ENCODE peak calls at places on chromosomes 3 and 15, in nine cellular contexts. One of them, this sample, is unnamed.

GRCh38 chr3:126346466-126346865 is 10.7 kb downstream of the KLF15 start:
- DNase-seq in EL: no peak
- DNase-seq in tibial artery: peak
- DNase-seq in activated CD4-positive, alpha-beta T cell treated with anti-CD3 and anti-CD28 coated beads, Interleukin-2, amount 10 ng/mL, durations not matched to agents 7 days and 5 days: no peak
- DNase-seq in osteocyte: no peak
- DNase-seq in left cardiac atrium: no peak
- DNase-seq in choroid plexus epithelial cell: no peak
- DNase-seq in fibroblast of the aortic adventitia: no peak
- DNase-seq in T47D: no peak
- DNase-seq in this sample: no peak

GRCh38 chr3:174505266-174505665 is 353.9 kb upstream of the NAALADL2 start:
- DNase-seq in EL: no peak
- DNase-seq in tibial artery: no peak
- DNase-seq in activated CD4-positive, alpha-beta T cell treated with anti-CD3 and anti-CD28 coated beads, Interleukin-2, amount 10 ng/mL, durations not matched to agents 7 days and 5 days: no peak
- DNase-seq in osteocyte: no peak
- DNase-seq in left cardiac atrium: no peak
- DNase-seq in choroid plexus epithelial cell: no peak
- DNase-seq in fibroblast of the aortic adventitia: no peak
- DNase-seq in T47D: no peak
- DNase-seq in this sample: no peak

GRCh38 chr3:53239800-53240199 is 16.0 kb downstream of the TKT start:
- DNase-seq in EL: no peak
- DNase-seq in tibial artery: no peak
- DNase-seq in activated CD4-positive, alpha-beta T cell treated with anti-CD3 and anti-CD28 coated beads, Interleukin-2, amount 10 ng/mL, durations not matched to agents 7 days and 5 days: no peak
- DNase-seq in osteocyte: no peak
- DNase-seq in left cardiac atrium: no peak
- DNase-seq in choroid plexus epithelial cell: no peak
- DNase-seq in fibroblast of the aortic adventitia: no peak
- DNase-seq in T47D: no peak
- DNase-seq in this sample: no peak

GRCh38 chr3:78875431-78875830 is 892.4 kb downstream of the ROBO1 start:
- DNase-seq in EL: no peak
- DNase-seq in tibial artery: no peak
- DNase-seq in activated CD4-positive, alpha-beta T cell treated with anti-CD3 and anti-CD28 coated beads, Interleukin-2, amount 10 ng/mL, durations not matched to agents 7 days and 5 days: no peak
- DNase-seq in osteocyte: no peak
- DNase-seq in left cardiac atrium: no peak
- DNase-seq in choroid plexus epithelial cell: no peak
- DNase-seq in fibroblast of the aortic adventitia: no peak
- DNase-seq in T47D: no peak
- DNase-seq in this sample: no peak

GRCh38 chr15:41180206-41180789 is 50.3 kb downstream of the EXD1 start:
- DNase-seq in EL: peak
- DNase-seq in tibial artery: no peak
- DNase-seq in activated CD4-positive, alpha-beta T cell treated with anti-CD3 and anti-CD28 coated beads, Interleukin-2, amount 10 ng/mL, durations not matched to agents 7 days and 5 days: no peak
- DNase-seq in osteocyte: no peak
- DNase-seq in left cardiac atrium: no peak
- DNase-seq in choroid plexus epithelial cell: no peak
- DNase-seq in fibroblast of the aortic adventitia: peak
- DNase-seq in T47D: no peak
- DNase-seq in this sample: no peak

GRCh38 chr3:164752814-164753213 is 325.5 kb downstream of the SI start:
- DNase-seq in EL: no peak
- DNase-seq in tibial artery: no peak
- DNase-seq in activated CD4-positive, alpha-beta T cell treated with anti-CD3 and anti-CD28 coated beads, Interleukin-2, amount 10 ng/mL, durations not matched to agents 7 days and 5 days: no peak
- DNase-seq in osteocyte: no peak
- DNase-seq in left cardiac atrium: no peak
- DNase-seq in choroid plexus epithelial cell: no peak
- DNase-seq in fibroblast of the aortic adventitia: no peak
- DNase-seq in T47D: peak
- DNase-seq in this sample: no peak

GRCh38 chr15:38012894-38013293 is 78.5 kb downstream of the TMCO5A start:
- DNase-seq in EL: no peak
- DNase-seq in tibial artery: no peak
- DNase-seq in activated CD4-positive, alpha-beta T cell treated with anti-CD3 and anti-CD28 coated beads, Interleukin-2, amount 10 ng/mL, durations not matched to agents 7 days and 5 days: no peak
- DNase-seq in osteocyte: no peak
- DNase-seq in left cardiac atrium: no peak
- DNase-seq in choroid plexus epithelial cell: no peak
- DNase-seq in fibroblast of the aortic adventitia: no peak
- DNase-seq in T47D: peak
- DNase-seq in this sample: no peak

GRCh38 chr15:76059320-76060097 is at the start of gene TMEM266:
- DNase-seq in EL: peak
- DNase-seq in tibial artery: no peak
- DNase-seq in activated CD4-positive, alpha-beta T cell treated with anti-CD3 and anti-CD28 coated beads, Interleukin-2, amount 10 ng/mL, durations not matched to agents 7 days and 5 days: peak
- DNase-seq in osteocyte: no peak
- DNase-seq in left cardiac atrium: peak
- DNase-seq in choroid plexus epithelial cell: peak
- DNase-seq in fibroblast of the aortic adventitia: peak
- DNase-seq in T47D: peak
- DNase-seq in this sample: no peak

GRCh38 chr3:186640929-186641328 is 730 bp downstream of the FETUB start:
- DNase-seq in EL: no peak
- DNase-seq in tibial artery: no peak
- DNase-seq in activated CD4-positive, alpha-beta T cell treated with anti-CD3 and anti-CD28 coated beads, Interleukin-2, amount 10 ng/mL, durations not matched to agents 7 days and 5 days: no peak
- DNase-seq in osteocyte: no peak
- DNase-seq in left cardiac atrium: no peak
- DNase-seq in choroid plexus epithelial cell: no peak
- DNase-seq in fibroblast of the aortic adventitia: no peak
- DNase-seq in T47D: no peak
- DNase-seq in this sample: no peak

GRCh38 chr3:111906667-111907066 is 47.6 kb downstream of the PHLDB2 start:
- DNase-seq in EL: peak
- DNase-seq in tibial artery: no peak
- DNase-seq in activated CD4-positive, alpha-beta T cell treated with anti-CD3 and anti-CD28 coated beads, Interleukin-2, amount 10 ng/mL, durations not matched to agents 7 days and 5 days: no peak
- DNase-seq in osteocyte: no peak
- DNase-seq in left cardiac atrium: no peak
- DNase-seq in choroid plexus epithelial cell: peak
- DNase-seq in fibroblast of the aortic adventitia: no peak
- DNase-seq in T47D: no peak
- DNase-seq in this sample: no peak

GRCh38 chr3:13529196-13529975 is 19.5 kb upstream of the FBLN2 start:
- DNase-seq in EL: no peak
- DNase-seq in tibial artery: no peak
- DNase-seq in activated CD4-positive, alpha-beta T cell treated with anti-CD3 and anti-CD28 coated beads, Interleukin-2, amount 10 ng/mL, durations not matched to agents 7 days and 5 days: no peak
- DNase-seq in osteocyte: no peak
- DNase-seq in left cardiac atrium: no peak
- DNase-seq in choroid plexus epithelial cell: no peak
- DNase-seq in fibroblast of the aortic adventitia: no peak
- DNase-seq in T47D: no peak
- DNase-seq in this sample: no peak

GRCh38 chr15:66566963-66567531 is 1.2 kb upstream of the LCTL start:
- DNase-seq in EL: peak
- DNase-seq in tibial artery: no peak
- DNase-seq in activated CD4-positive, alpha-beta T cell treated with anti-CD3 and anti-CD28 coated beads, Interleukin-2, amount 10 ng/mL, durations not matched to agents 7 days and 5 days: peak
- DNase-seq in osteocyte: no peak
- DNase-seq in left cardiac atrium: peak
- DNase-seq in choroid plexus epithelial cell: peak
- DNase-seq in fibroblast of the aortic adventitia: peak
- DNase-seq in T47D: peak
- DNase-seq in this sample: no peak

GRCh38 chr15:48722764-48723661 is 77.5 kb upstream of the FBN1 start:
- DNase-seq in EL: peak
- DNase-seq in tibial artery: no peak
- DNase-seq in activated CD4-positive, alpha-beta T cell treated with anti-CD3 and anti-CD28 coated beads, Interleukin-2, amount 10 ng/mL, durations not matched to agents 7 days and 5 days: no peak
- DNase-seq in osteocyte: no peak
- DNase-seq in left cardiac atrium: no peak
- DNase-seq in choroid plexus epithelial cell: peak
- DNase-seq in fibroblast of the aortic adventitia: peak
- DNase-seq in T47D: no peak
- DNase-seq in this sample: no peak

GRCh38 chr3:69364354-69364753 is 21.5 kb downstream of the FRMD4B start:
- DNase-seq in EL: peak
- DNase-seq in tibial artery: no peak
- DNase-seq in activated CD4-positive, alpha-beta T cell treated with anti-CD3 and anti-CD28 coated beads, Interleukin-2, amount 10 ng/mL, durations not matched to agents 7 days and 5 days: no peak
- DNase-seq in osteocyte: no peak
- DNase-seq in left cardiac atrium: no peak
- DNase-seq in choroid plexus epithelial cell: no peak
- DNase-seq in fibroblast of the aortic adventitia: no peak
- DNase-seq in T47D: no peak
- DNase-seq in this sample: no peak

GRCh38 chr3:23264413-23264812 is 61.3 kb downstream of the UBE2E2 start:
- DNase-seq in EL: peak
- DNase-seq in tibial artery: no peak
- DNase-seq in activated CD4-positive, alpha-beta T cell treated with anti-CD3 and anti-CD28 coated beads, Interleukin-2, amount 10 ng/mL, durations not matched to agents 7 days and 5 days: no peak
- DNase-seq in osteocyte: no peak
- DNase-seq in left cardiac atrium: no peak
- DNase-seq in choroid plexus epithelial cell: peak
- DNase-seq in fibroblast of the aortic adventitia: peak
- DNase-seq in T47D: no peak
- DNase-seq in this sample: no peak

GRCh38 chr3:13347390-13347966 is 72.6 kb downstream of the NUP210 start:
- DNase-seq in EL: no peak
- DNase-seq in tibial artery: no peak
- DNase-seq in activated CD4-positive, alpha-beta T cell treated with anti-CD3 and anti-CD28 coated beads, Interleukin-2, amount 10 ng/mL, durations not matched to agents 7 days and 5 days: no peak
- DNase-seq in osteocyte: no peak
- DNase-seq in left cardiac atrium: no peak
- DNase-seq in choroid plexus epithelial cell: peak
- DNase-seq in fibroblast of the aortic adventitia: no peak
- DNase-seq in T47D: no peak
- DNase-seq in this sample: no peak

GRCh38 chr15:49313650-49314049 is 109.4 kb upstream of the FGF7 start:
- DNase-seq in EL: peak
- DNase-seq in tibial artery: no peak
- DNase-seq in activated CD4-positive, alpha-beta T cell treated with anti-CD3 and anti-CD28 coated beads, Interleukin-2, amount 10 ng/mL, durations not matched to agents 7 days and 5 days: no peak
- DNase-seq in osteocyte: no peak
- DNase-seq in left cardiac atrium: no peak
- DNase-seq in choroid plexus epithelial cell: peak
- DNase-seq in fibroblast of the aortic adventitia: peak
- DNase-seq in T47D: no peak
- DNase-seq in this sample: no peak

GRCh38 chr3:66483006-66483928 is 17.6 kb downstream of the LRIG1 start:
- DNase-seq in EL: no peak
- DNase-seq in tibial artery: peak
- DNase-seq in activated CD4-positive, alpha-beta T cell treated with anti-CD3 and anti-CD28 coated beads, Interleukin-2, amount 10 ng/mL, durations not matched to agents 7 days and 5 days: peak
- DNase-seq in osteocyte: no peak
- DNase-seq in left cardiac atrium: peak
- DNase-seq in choroid plexus epithelial cell: no peak
- DNase-seq in fibroblast of the aortic adventitia: peak
- DNase-seq in T47D: peak
- DNase-seq in this sample: peak

GRCh38 chr3:184200825-184201224 is 14.8 kb downstream of the ABCF3 start:
- DNase-seq in EL: no peak
- DNase-seq in tibial artery: no peak
- DNase-seq in activated CD4-positive, alpha-beta T cell treated with anti-CD3 and anti-CD28 coated beads, Interleukin-2, amount 10 ng/mL, durations not matched to agents 7 days and 5 days: no peak
- DNase-seq in osteocyte: no peak
- DNase-seq in left cardiac atrium: no peak
- DNase-seq in choroid plexus epithelial cell: no peak
- DNase-seq in fibroblast of the aortic adventitia: no peak
- DNase-seq in T47D: no peak
- DNase-seq in this sample: no peak

GRCh38 chr3:150135321-150135721 is 164.6 kb upstream of the PFN2 start:
- DNase-seq in EL: peak
- DNase-seq in tibial artery: no peak
- DNase-seq in activated CD4-positive, alpha-beta T cell treated with anti-CD3 and anti-CD28 coated beads, Interleukin-2, amount 10 ng/mL, durations not matched to agents 7 days and 5 days: no peak
- DNase-seq in osteocyte: no peak
- DNase-seq in left cardiac atrium: no peak
- DNase-seq in choroid plexus epithelial cell: peak
- DNase-seq in fibroblast of the aortic adventitia: peak
- DNase-seq in T47D: peak
- DNase-seq in this sample: no peak

GRCh38 chr3:172132721-172133311 is 93.4 kb downstream of the FNDC3B start:
- DNase-seq in EL: no peak
- DNase-seq in tibial artery: no peak
- DNase-seq in activated CD4-positive, alpha-beta T cell treated with anti-CD3 and anti-CD28 coated beads, Interleukin-2, amount 10 ng/mL, durations not matched to agents 7 days and 5 days: no peak
- DNase-seq in osteocyte: no peak
- DNase-seq in left cardiac atrium: no peak
- DNase-seq in choroid plexus epithelial cell: no peak
- DNase-seq in fibroblast of the aortic adventitia: no peak
- DNase-seq in T47D: peak
- DNase-seq in this sample: no peak

GRCh38 chr3:188407158-188407880 is 253.4 kb downstream of the LPP start:
- DNase-seq in EL: peak
- DNase-seq in tibial artery: no peak
- DNase-seq in activated CD4-positive, alpha-beta T cell treated with anti-CD3 and anti-CD28 coated beads, Interleukin-2, amount 10 ng/mL, durations not matched to agents 7 days and 5 days: no peak
- DNase-seq in osteocyte: no peak
- DNase-seq in left cardiac atrium: no peak
- DNase-seq in choroid plexus epithelial cell: no peak
- DNase-seq in fibroblast of the aortic adventitia: no peak
- DNase-seq in T47D: no peak
- DNase-seq in this sample: no peak

GRCh38 chr15:76338555-76339301 is 2.2 kb downstream of the ISL2 start:
- DNase-seq in EL: peak
- DNase-seq in tibial artery: no peak
- DNase-seq in activated CD4-positive, alpha-beta T cell treated with anti-CD3 and anti-CD28 coated beads, Interleukin-2, amount 10 ng/mL, durations not matched to agents 7 days and 5 days: no peak
- DNase-seq in osteocyte: peak
- DNase-seq in left cardiac atrium: no peak
- DNase-seq in choroid plexus epithelial cell: no peak
- DNase-seq in fibroblast of the aortic adventitia: no peak
- DNase-seq in T47D: no peak
- DNase-seq in this sample: no peak

GRCh38 chr3:186239321-186239720 is 122.7 kb downstream of the DGKG start:
- DNase-seq in EL: no peak
- DNase-seq in tibial artery: no peak
- DNase-seq in activated CD4-positive, alpha-beta T cell treated with anti-CD3 and anti-CD28 coated beads, Interleukin-2, amount 10 ng/mL, durations not matched to agents 7 days and 5 days: no peak
- DNase-seq in osteocyte: no peak
- DNase-seq in left cardiac atrium: no peak
- DNase-seq in choroid plexus epithelial cell: no peak
- DNase-seq in fibroblast of the aortic adventitia: no peak
- DNase-seq in T47D: peak
- DNase-seq in this sample: no peak

GRCh38 chr15:75237316-75237982 is 20.7 kb upstream of the GOLGA6C start:
- DNase-seq in EL: no peak
- DNase-seq in tibial artery: peak
- DNase-seq in activated CD4-positive, alpha-beta T cell treated with anti-CD3 and anti-CD28 coated beads, Interleukin-2, amount 10 ng/mL, durations not matched to agents 7 days and 5 days: no peak
- DNase-seq in osteocyte: no peak
- DNase-seq in left cardiac atrium: no peak
- DNase-seq in choroid plexus epithelial cell: no peak
- DNase-seq in fibroblast of the aortic adventitia: no peak
- DNase-seq in T47D: no peak
- DNase-seq in this sample: no peak

GRCh38 chr3:152019516-152019915 is 146.1 kb downstream of the SUCNR1 start:
- DNase-seq in EL: peak
- DNase-seq in tibial artery: no peak
- DNase-seq in activated CD4-positive, alpha-beta T cell treated with anti-CD3 and anti-CD28 coated beads, Interleukin-2, amount 10 ng/mL, durations not matched to agents 7 days and 5 days: no peak
- DNase-seq in osteocyte: no peak
- DNase-seq in left cardiac atrium: no peak
- DNase-seq in choroid plexus epithelial cell: peak
- DNase-seq in fibroblast of the aortic adventitia: no peak
- DNase-seq in T47D: no peak
- DNase-seq in this sample: no peak

GRCh38 chr3:130242850-130243569 is 102.5 kb upstream of the COL6A5 start:
- DNase-seq in EL: no peak
- DNase-seq in tibial artery: no peak
- DNase-seq in activated CD4-positive, alpha-beta T cell treated with anti-CD3 and anti-CD28 coated beads, Interleukin-2, amount 10 ng/mL, durations not matched to agents 7 days and 5 days: no peak
- DNase-seq in osteocyte: no peak
- DNase-seq in left cardiac atrium: no peak
- DNase-seq in choroid plexus epithelial cell: peak
- DNase-seq in fibroblast of the aortic adventitia: peak
- DNase-seq in T47D: peak
- DNase-seq in this sample: no peak

GRCh38 chr3:107117922-107118576 is 259.2 kb upstream of the CCDC54 start:
- DNase-seq in EL: peak
- DNase-seq in tibial artery: no peak
- DNase-seq in activated CD4-positive, alpha-beta T cell treated with anti-CD3 and anti-CD28 coated beads, Interleukin-2, amount 10 ng/mL, durations not matched to agents 7 days and 5 days: peak
- DNase-seq in osteocyte: no peak
- DNase-seq in left cardiac atrium: peak
- DNase-seq in choroid plexus epithelial cell: peak
- DNase-seq in fibroblast of the aortic adventitia: peak
- DNase-seq in T47D: peak
- DNase-seq in this sample: peak

GRCh38 chr3:184602406-184603155 is 41.0 kb downstream of the EPHB3 start:
- DNase-seq in EL: no peak
- DNase-seq in tibial artery: no peak
- DNase-seq in activated CD4-positive, alpha-beta T cell treated with anti-CD3 and anti-CD28 coated beads, Interleukin-2, amount 10 ng/mL, durations not matched to agents 7 days and 5 days: no peak
- DNase-seq in osteocyte: no peak
- DNase-seq in left cardiac atrium: no peak
- DNase-seq in choroid plexus epithelial cell: no peak
- DNase-seq in fibroblast of the aortic adventitia: no peak
- DNase-seq in T47D: peak
- DNase-seq in this sample: no peak

GRCh38 chr3:165642761-165643432 is 194.3 kb downstream of the BCHE start:
- DNase-seq in EL: peak
- DNase-seq in tibial artery: no peak
- DNase-seq in activated CD4-positive, alpha-beta T cell treated with anti-CD3 and anti-CD28 coated beads, Interleukin-2, amount 10 ng/mL, durations not matched to agents 7 days and 5 days: no peak
- DNase-seq in osteocyte: peak
- DNase-seq in left cardiac atrium: peak
- DNase-seq in choroid plexus epithelial cell: peak
- DNase-seq in fibroblast of the aortic adventitia: peak
- DNase-seq in T47D: peak
- DNase-seq in this sample: peak

GRCh38 chr3:126540342-126540849 is 16.4 kb downstream of the CHST13 start:
- DNase-seq in EL: peak
- DNase-seq in tibial artery: peak
- DNase-seq in activated CD4-positive, alpha-beta T cell treated with anti-CD3 and anti-CD28 coated beads, Interleukin-2, amount 10 ng/mL, durations not matched to agents 7 days and 5 days: no peak
- DNase-seq in osteocyte: peak
- DNase-seq in left cardiac atrium: peak
- DNase-seq in choroid plexus epithelial cell: peak
- DNase-seq in fibroblast of the aortic adventitia: peak
- DNase-seq in T47D: peak
- DNase-seq in this sample: peak

This sample was measured in right atrium auricular region.